ENCODE peak calls at places on chromosomes 12 and 14, in five cellular contexts. One of them, this sample, is unnamed.

GRCh38 chr12:32568241-32568640 is 110.9 kb upstream of the DNM1L start:
- DNase-seq in right cardiac atrium: no peak
- DNase-seq in GM23338: no peak
- DNase-seq in HFFc6: peak
- DNase-seq in frontal cortex: no peak
- DNase-seq in this sample: no peak

GRCh38 chr14:98959958-98960616 is 311.9 kb downstream of the BCL11B start:
- DNase-seq in right cardiac atrium: no peak
- DNase-seq in GM23338: peak
- DNase-seq in HFFc6: no peak
- DNase-seq in frontal cortex: no peak
- DNase-seq in this sample: no peak

GRCh38 chr14:55354500-55354899 is 57.1 kb downstream of the ATG14 start:
- DNase-seq in right cardiac atrium: peak
- DNase-seq in GM23338: peak
- DNase-seq in HFFc6: peak
- DNase-seq in frontal cortex: peak
- DNase-seq in this sample: no peak

GRCh38 chr14:89813485-89814080 is 140.9 kb downstream of the EFCAB11 start:
- DNase-seq in right cardiac atrium: no peak
- DNase-seq in GM23338: peak
- DNase-seq in HFFc6: peak
- DNase-seq in frontal cortex: no peak
- DNase-seq in this sample: no peak

GRCh38 chr12:92574046-92574783 is 128.6 kb upstream of the PLEKHG7 start:
- DNase-seq in right cardiac atrium: peak
- DNase-seq in GM23338: peak
- DNase-seq in HFFc6: no peak
- DNase-seq in frontal cortex: no peak
- DNase-seq in this sample: no peak

GRCh38 chr14:26598081-26598671 is 343 bp upstream of the NOVA1 start:
- DNase-seq in right cardiac atrium: peak
- DNase-seq in GM23338: peak
- DNase-seq in HFFc6: no peak
- DNase-seq in frontal cortex: peak
- DNase-seq in this sample: peak

GRCh38 chr14:70022771-70023445 is 143.7 kb downstream of the SMOC1 start:
- DNase-seq in right cardiac atrium: no peak
- DNase-seq in GM23338: no peak
- DNase-seq in HFFc6: no peak
- DNase-seq in frontal cortex: no peak
- DNase-seq in this sample: no peak

GRCh38 chr12:122031342-122032216 is 9.9 kb downstream of the BCL7A start:
- DNase-seq in right cardiac atrium: peak
- DNase-seq in GM23338: peak
- DNase-seq in HFFc6: no peak
- DNase-seq in frontal cortex: no peak
- DNase-seq in this sample: no peak

GRCh38 chr14:66045572-66046021 is 440.6 kb upstream of the CCDC196 start:
- DNase-seq in right cardiac atrium: peak
- DNase-seq in GM23338: no peak
- DNase-seq in HFFc6: no peak
- DNase-seq in frontal cortex: no peak
- DNase-seq in this sample: no peak

GRCh38 chr12:119574255-119574654 is 19.3 kb upstream of the TMEM233 start:
- DNase-seq in right cardiac atrium: no peak
- DNase-seq in GM23338: no peak
- DNase-seq in HFFc6: no peak
- DNase-seq in frontal cortex: no peak
- DNase-seq in this sample: no peak

GRCh38 chr12:43103866-43104265 is 448.1 kb downstream of the ADAMTS20 start:
- DNase-seq in right cardiac atrium: no peak
- DNase-seq in GM23338: no peak
- DNase-seq in HFFc6: no peak
- DNase-seq in frontal cortex: no peak
- DNase-seq in this sample: no peak

GRCh38 chr12:29707846-29708245 is 75.9 kb downstream of the TMTC1 start:
- DNase-seq in right cardiac atrium: no peak
- DNase-seq in GM23338: no peak
- DNase-seq in HFFc6: no peak
- DNase-seq in frontal cortex: no peak
- DNase-seq in this sample: no peak

GRCh38 chr12:6752181-6752930 is 585 bp downstream of the MLF2 start:
- DNase-seq in right cardiac atrium: no peak
- DNase-seq in GM23338: peak
- DNase-seq in HFFc6: peak
- DNase-seq in frontal cortex: peak
- DNase-seq in this sample: no peak

GRCh38 chr12:90987101-90987500 is 17.7 kb downstream of the EPYC start:
- DNase-seq in right cardiac atrium: no peak
- DNase-seq in GM23338: no peak
- DNase-seq in HFFc6: no peak
- DNase-seq in frontal cortex: no peak
- DNase-seq in this sample: no peak

GRCh38 chr12:47616440-47616839 is 89.4 kb downstream of the RPAP3 start:
- DNase-seq in right cardiac atrium: no peak
- DNase-seq in GM23338: no peak
- DNase-seq in HFFc6: no peak
- DNase-seq in frontal cortex: no peak
- DNase-seq in this sample: no peak

GRCh38 chr14:49594347-49595089 is 4.2 kb upstream of the LRR1 start:
- DNase-seq in right cardiac atrium: no peak
- DNase-seq in GM23338: no peak
- DNase-seq in HFFc6: peak
- DNase-seq in frontal cortex: no peak
- DNase-seq in this sample: no peak

GRCh38 chr12:47317182-47317915 is 237.6 kb upstream of the AMIGO2 start:
- DNase-seq in right cardiac atrium: no peak
- DNase-seq in GM23338: no peak
- DNase-seq in HFFc6: peak
- DNase-seq in frontal cortex: no peak
- DNase-seq in this sample: no peak

GRCh38 chr12:54262403-54262925 is 17.5 kb downstream of the CBX5 start:
- DNase-seq in right cardiac atrium: no peak
- DNase-seq in GM23338: peak
- DNase-seq in HFFc6: peak
- DNase-seq in frontal cortex: no peak
- DNase-seq in this sample: no peak

GRCh38 chr12:25983625-25984024 is 25.1 kb downstream of the RASSF8 start:
- DNase-seq in right cardiac atrium: no peak
- DNase-seq in GM23338: no peak
- DNase-seq in HFFc6: no peak
- DNase-seq in frontal cortex: no peak
- DNase-seq in this sample: no peak

GRCh38 chr14:93090826-93091583 is 24.7 kb downstream of the ITPK1 start:
- DNase-seq in right cardiac atrium: peak
- DNase-seq in GM23338: no peak
- DNase-seq in HFFc6: no peak
- DNase-seq in frontal cortex: peak
- DNase-seq in this sample: no peak

GRCh38 chr12:88310069-88310468 is 168.0 kb downstream of the TMTC3 start:
- DNase-seq in right cardiac atrium: no peak
- DNase-seq in GM23338: no peak
- DNase-seq in HFFc6: peak
- DNase-seq in frontal cortex: no peak
- DNase-seq in this sample: no peak

GRCh38 chr14:92754956-92755355 is 6.5 kb upstream of the LGMN start:
- DNase-seq in right cardiac atrium: no peak
- DNase-seq in GM23338: no peak
- DNase-seq in HFFc6: no peak
- DNase-seq in frontal cortex: no peak
- DNase-seq in this sample: no peak

GRCh38 chr14:58662028-58662427 is 24.3 kb downstream of the DACT1 start:
- DNase-seq in right cardiac atrium: no peak
- DNase-seq in GM23338: no peak
- DNase-seq in HFFc6: no peak
- DNase-seq in frontal cortex: no peak
- DNase-seq in this sample: no peak

GRCh38 chr12:77064891-77065360 is 443 bp downstream of the E2F7 start:
- DNase-seq in right cardiac atrium: peak
- DNase-seq in GM23338: peak
- DNase-seq in HFFc6: no peak
- DNase-seq in frontal cortex: no peak
- DNase-seq in this sample: no peak

GRCh38 chr12:122454739-122455138 is 32.3 kb upstream of the CLIP1 start:
- DNase-seq in right cardiac atrium: no peak
- DNase-seq in GM23338: no peak
- DNase-seq in HFFc6: no peak
- DNase-seq in frontal cortex: no peak
- DNase-seq in this sample: no peak

GRCh38 chr14:67391266-67391665 is 20.7 kb downstream of the PLEK2 start:
- DNase-seq in right cardiac atrium: no peak
- DNase-seq in GM23338: no peak
- DNase-seq in HFFc6: no peak
- DNase-seq in frontal cortex: no peak
- DNase-seq in this sample: no peak

GRCh38 chr12:49616533-49617219 is 6.7 kb upstream of the PRPF40B start:
- DNase-seq in right cardiac atrium: no peak
- DNase-seq in GM23338: no peak
- DNase-seq in HFFc6: no peak
- DNase-seq in frontal cortex: no peak
- DNase-seq in this sample: no peak

GRCh38 chr14:36667679-36668078 is 6.0 kb downstream of the PAX9 start:
- DNase-seq in right cardiac atrium: no peak
- DNase-seq in GM23338: no peak
- DNase-seq in HFFc6: no peak
- DNase-seq in frontal cortex: no peak
- DNase-seq in this sample: no peak

GRCh38 chr12:53670308-53670707 is 5.6 kb downstream of the ATP5MC2 start:
- DNase-seq in right cardiac atrium: no peak
- DNase-seq in GM23338: no peak
- DNase-seq in HFFc6: no peak
- DNase-seq in frontal cortex: no peak
- DNase-seq in this sample: no peak

GRCh38 chr12:4109826-4110225 is 163.7 kb upstream of the CCND2 start:
- DNase-seq in right cardiac atrium: no peak
- DNase-seq in GM23338: no peak
- DNase-seq in HFFc6: no peak
- DNase-seq in frontal cortex: no peak
- DNase-seq in this sample: peak

GRCh38 chr14:101062065-101062450 is 158.5 kb upstream of the RTL1 start:
- DNase-seq in right cardiac atrium: no peak
- DNase-seq in GM23338: no peak
- DNase-seq in HFFc6: no peak
- DNase-seq in frontal cortex: no peak
- DNase-seq in this sample: peak

GRCh38 chr12:81077329-81077685 is 572 bp upstream of the ACSS3 start:
- DNase-seq in right cardiac atrium: peak
- DNase-seq in GM23338: peak
- DNase-seq in HFFc6: no peak
- DNase-seq in frontal cortex: no peak
- DNase-seq in this sample: peak

GRCh38 chr14:56794088-56794556 is 16.2 kb downstream of the OTX2 start:
- DNase-seq in right cardiac atrium: no peak
- DNase-seq in GM23338: peak
- DNase-seq in HFFc6: no peak
- DNase-seq in frontal cortex: no peak
- DNase-seq in this sample: peak

This sample was measured in kidney.